ENCODE peak calls at places on chromosomes 6 and 20, in six cellular contexts. F is GM10248, T is AG04450, O is AG10803, X is psoas muscle, L is thyroid gland. D is an unnamed sample.

GRCh38 chr6:83600531-83600930 is 88.2 kb downstream of the PRSS35 start:
- DNase-seq in F (no peak), T (no peak), O (no peak), X (no peak), L (no peak), D (no peak)

GRCh38 chr6:32050562-32050961 is 12.3 kb downstream of the CYP21A2 start:
- DNase-seq in F (no peak), T (no peak), O (no peak), X (no peak), L (no peak), D (no peak)

GRCh38 chr20:56249244-56249955 is 868 bp downstream of the MC3R start:
- DNase-seq in F (peak; percentile 28), T (no peak), O (no peak), X (peak; percentile 12), L (no peak), D (no peak)

GRCh38 chr20:41119593-41120561 is 17.5 kb upstream of the PLCG1 start:
- DNase-seq in F (no peak), T (no peak), O (no peak), X (no peak), L (no peak), D (no peak)

GRCh38 chr6:14811760-14812428 is 434.0 kb upstream of the JARID2 start:
- DNase-seq in F (no peak), T (peak; percentile 30), O (peak; percentile 67), X (no peak), L (no peak), D (no peak)

GRCh38 chr6:158564243-158565121 is 4.6 kb downstream of the TMEM181 start:
- DNase-seq in F (no peak), T (no peak), O (no peak), X (no peak), L (peak; percentile 8), D (no peak)

GRCh38 chr6:97726378-97726777 is 443.4 kb upstream of the MMS22L start:
- DNase-seq in F (no peak), T (no peak), O (peak; percentile 4), X (no peak), L (no peak), D (no peak)

GRCh38 chr20:17966432-17967312 is 1.9 kb downstream of the SNX5 start:
- DNase-seq in F (no peak), T (no peak), O (peak; percentile 51), X (no peak), L (no peak), D (no peak)

GRCh38 chr6:33075568-33076405 is at the start of gene HLA-DPB1:
- DNase-seq in F (peak; percentile 86), T (no peak), O (peak; percentile 48), X (no peak), L (no peak), D (peak; percentile 42)

GRCh38 chr6:139109558-139109957 is 25.3 kb upstream of the HECA start:
- DNase-seq in F (no peak), T (no peak), O (peak; percentile 29), X (no peak), L (no peak), D (no peak)
- TF ChIP-seq CTCF in F (peak; percentile 52), T (peak; percentile 38), O (peak; percentile 47), X (peak; percentile 27), L (no peak), D (no peak)

DNA sequence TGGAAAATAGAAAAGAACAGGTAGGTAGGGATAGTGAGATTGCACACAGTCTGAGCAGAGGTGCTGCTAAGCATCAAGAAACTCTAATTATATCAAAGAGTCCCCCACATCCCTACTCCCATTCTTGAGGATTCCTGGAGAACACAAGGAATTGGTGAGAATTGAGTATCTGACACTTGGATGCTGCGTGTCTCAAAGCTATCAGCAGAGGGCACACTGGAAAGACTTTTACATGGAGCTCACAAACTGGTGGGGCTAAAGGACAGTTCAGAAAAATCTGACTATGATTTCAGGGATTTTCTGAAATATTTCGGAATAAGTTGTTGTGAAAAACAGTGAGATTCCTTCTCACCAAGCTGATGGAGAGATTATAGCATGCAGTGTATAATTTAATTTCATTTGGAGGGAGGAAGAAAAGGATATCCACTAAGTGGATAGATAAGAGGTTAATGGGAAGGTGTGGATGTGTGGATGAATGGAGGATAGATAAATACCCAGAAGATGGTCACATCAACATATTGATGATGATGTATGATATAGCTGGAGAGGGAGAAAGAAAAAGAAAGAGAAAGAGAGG is 215.4 kb upstream of the DEFB112 start:
- DNase-seq in F (no peak), T (no peak), O (no peak), X (no peak), L (no peak), D (no peak)
- TF ChIP-seq CTCF in F (peak; percentile 15), T (peak; percentile 41), O (peak; percentile 29), X (no peak), L (no peak), D (no peak)

GRCh38 chr6:137370871-137371633 is 123.1 kb downstream of the OLIG3 start:
- DNase-seq in F (peak; percentile 19), T (no peak), O (no peak), X (no peak), L (no peak), D (no peak)
- TF ChIP-seq CTCF in F (no peak), T (peak; percentile 4), O (peak; percentile 8), X (no peak), L (no peak), D (no peak)

DNA sequence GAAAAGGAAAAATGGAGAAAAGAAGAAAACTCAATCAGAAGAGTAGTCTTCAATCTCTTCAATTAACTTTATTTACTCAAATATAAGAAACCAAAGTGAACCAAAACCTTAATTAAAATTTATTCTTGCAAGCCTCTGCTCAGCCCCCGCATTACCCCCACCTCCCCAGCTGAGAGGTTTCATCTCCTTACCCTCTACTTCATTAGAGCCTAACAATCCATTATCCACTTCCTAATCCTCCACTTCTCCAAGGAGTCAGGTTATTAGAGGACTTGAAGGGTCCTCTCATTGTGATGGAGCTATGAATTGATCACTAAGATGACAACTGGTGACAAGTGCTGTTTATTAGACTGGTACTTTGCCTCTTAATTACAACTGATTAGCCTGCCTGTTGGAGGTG is 956.5 kb downstream of the TFAP2A start:
- DNase-seq in F (no peak), T (no peak), O (no peak), X (no peak), L (no peak), D (no peak)
- TF ChIP-seq CTCF in F (no peak), T (no peak), O (no peak), X (no peak), L (no peak), D (no peak)

GRCh38 chr20:44714102-44714700 is 968 bp upstream of the CCN5 start:
- DNase-seq in F (no peak), T (no peak), O (no peak), X (no peak), L (peak; percentile 22), D (no peak)
- TF ChIP-seq CTCF in F (no peak), T (no peak), O (no peak), X (no peak), L (no peak), D (no peak)

GRCh38 chr20:39289316-39289715 is 327.2 kb downstream of the DHX35 start:
- DNase-seq in F (peak; percentile 20), T (no peak), O (no peak), X (no peak), L (no peak), D (no peak)
- TF ChIP-seq CTCF in F (peak; percentile 52), T (no peak), O (no peak), X (peak; percentile 11), L (no peak), D (no peak)